ENCODE peak calls at places on chromosomes 3 and 15, in eight cellular contexts. M, V, S, X, H, B, J and W are unnamed samples. For H3K27me3, the result is how much of the 10 kb centered on the place peaks cover.

GRCh38 chr3:69463546-69463945 is 77.7 kb upstream of the FRMD4B start:
- DNase-seq in S (no peak), J (no peak), H (no peak), M (no peak), X (peak), B (no peak), V (no peak), W (no peak)

GRCh38 chr3:25235471-25235870 is 192.6 kb upstream of the RARB start:
- DNase-seq in J (no peak), B (no peak), V (no peak), X (no peak), H (no peak), S (no peak), M (no peak), W (no peak)

GRCh38 chr3:8879347-8879944 is 83.8 kb downstream of the RAD18 start:
- DNase-seq in J (no peak), B (no peak), V (no peak), S (peak), X (no peak), H (no peak), M (no peak), W (no peak)

GRCh38 chr3:43779850-43780249 is 89.1 kb downstream of the ABHD5 start:
- DNase-seq in B (no peak), H (no peak), X (no peak), S (no peak), J (no peak), M (no peak), V (no peak), W (no peak)

GRCh38 chr15:20352241-20353200 is 189.1 kb downstream of the GOLGA6L6 start:
- DNase-seq in X (no peak), S (no peak), J (no peak), B (no peak), V (no peak), M (no peak), H (no peak), W (no peak)

GRCh38 chr3:117230924-117231323 is 521.3 kb downstream of the TUSC7 start:
- DNase-seq in H (no peak), J (no peak), S (no peak), B (no peak), X (no peak), V (no peak), M (no peak), W (no peak)

GRCh38 chr15:73991726-73992593 is at the start of gene STOML1:
- DNase-seq in M (peak), J (peak), V (no peak), B (peak), X (peak), S (peak), H (peak), W (peak)

GRCh38 chr3:58203541-58203940 is 7.2 kb downstream of the DNASE1L3 start:
- DNase-seq in H (no peak), M (no peak), X (no peak), B (no peak), S (no peak), V (no peak), J (no peak), W (no peak)

GRCh38 chr3:143668924-143669790 is 179.1 kb downstream of the SLC9A9 start:
- DNase-seq in X (no peak), H (no peak), M (no peak), J (no peak), B (no peak), V (peak), S (no peak), W (no peak)

GRCh38 chr15:84797212-84797611 is 19.9 kb upstream of the ALPK3 start:
- DNase-seq in V (no peak), B (no peak), S (no peak), X (no peak), H (no peak), M (no peak), J (no peak), W (no peak)

GRCh38 chr3:128487538-128487812 is 5.5 kb downstream of the GATA2 start:
- DNase-seq in J (no peak), V (no peak), B (no peak), X (no peak), M (no peak), S (no peak), H (no peak), W (no peak)

GRCh38 chr3:128487813-128488635 is 5.0 kb downstream of the GATA2 start:
- DNase-seq in B (peak), H (peak), J (peak), V (no peak), X (peak), S (peak), M (peak), W (peak)

GRCh38 chr3:128485283-128486156 is 7.5 kb downstream of the GATA2 start:
- DNase-seq in H (no peak), S (no peak), J (no peak), V (no peak), X (no peak), B (no peak), M (no peak), W (no peak)

GRCh38 chr3:128486157-128486691 is 6.8 kb downstream of the GATA2 start:
- DNase-seq in H (peak), V (no peak), X (peak), S (no peak), B (no peak), J (no peak), M (no peak), W (no peak)

GRCh38 chr3:128486692-128487537 is 6.1 kb downstream of the GATA2 start:
- DNase-seq in X (peak), M (no peak), J (no peak), B (peak), V (no peak), S (no peak), H (peak), W (peak)
- H3K27me3 ChIP-seq in X (under half), M (under half), J (half or more), B (under half), V (under half), S (under half), H (under half), W (half or more)

GRCh38 chr3:5017953-5018531 is 38.8 kb downstream of the BHLHE40 start:
- DNase-seq in X (no peak), S (no peak), M (no peak), J (no peak), H (no peak), B (peak), V (no peak), W (no peak)
- H2AFZ ChIP-seq in X (peak), S (no peak), M (peak), J (no peak), H (no peak), B (peak), V (no peak), W (no peak)

GRCh38 chr3:171806200-171807128 is 3.8 kb downstream of the PLD1 start:
- DNase-seq in S (peak), H (no peak), X (peak), B (peak), V (no peak), M (no peak), J (no peak), W (no peak)
- TF ChIP-seq POLR2AphosphoS5 in S (no peak), H (no peak), X (peak), B (no peak), V (no peak), M (no peak), J (no peak), W (no peak)

GRCh38 chr3:181727122-181728036 is 15.7 kb downstream of the SOX2 start:
- DNase-seq in V (no peak), S (no peak), J (no peak), M (no peak), B (no peak), X (no peak), H (no peak), W (peak)
- H3K27me3 ChIP-seq in V (under half), S (under half), J (under half), M (under half), B (half or more), X (under half), H (under half), W (half or more)

GRCh38 chr3:128619146-128619890 is 31.3 kb downstream of the RPN1 start:
- DNase-seq in J (no peak), B (no peak), X (peak), S (no peak), V (no peak), M (no peak), H (no peak), W (no peak)

GRCh38 chr3:128616516-128617269 is 33.9 kb downstream of the RPN1 start:
- DNase-seq in V (no peak), S (no peak), B (no peak), H (no peak), M (no peak), X (no peak), J (no peak), W (no peak)

GRCh38 chr3:128617557-128618397 is 32.8 kb downstream of the RPN1 start:
- DNase-seq in J (peak), M (peak), X (peak), B (peak), S (peak), V (peak), H (peak), W (peak)

GRCh38 chr3:128617270-128617556 is 33.4 kb downstream of the RPN1 start:
- DNase-seq in S (no peak), M (no peak), J (no peak), B (no peak), V (no peak), X (no peak), H (no peak), W (no peak)

DNA sequence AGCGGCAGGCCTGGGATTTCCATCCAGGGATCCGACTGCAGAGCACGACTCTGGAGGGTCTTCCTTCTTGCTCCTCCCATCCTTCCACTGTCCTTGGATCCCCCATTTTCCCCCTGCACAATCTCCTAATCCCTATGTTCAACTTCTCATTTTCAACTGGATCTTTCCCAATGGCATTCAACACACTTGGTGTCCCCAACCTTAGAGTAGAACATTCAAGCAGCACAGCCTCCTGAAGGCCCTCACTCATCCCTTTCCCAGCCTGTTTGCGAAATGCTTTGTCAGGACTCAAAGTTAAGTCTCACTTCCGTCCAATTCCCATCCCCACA is 32.3 kb downstream of the RPN1 start:
- DNase-seq in H (no peak), V (no peak), S (no peak), M (no peak), J (no peak), B (no peak), X (no peak), W (no peak)
- H2AFZ ChIP-seq in H (no peak), V (no peak), S (no peak), M (no peak), J (no peak), B (no peak), X (no peak), W (no peak)

DNA sequence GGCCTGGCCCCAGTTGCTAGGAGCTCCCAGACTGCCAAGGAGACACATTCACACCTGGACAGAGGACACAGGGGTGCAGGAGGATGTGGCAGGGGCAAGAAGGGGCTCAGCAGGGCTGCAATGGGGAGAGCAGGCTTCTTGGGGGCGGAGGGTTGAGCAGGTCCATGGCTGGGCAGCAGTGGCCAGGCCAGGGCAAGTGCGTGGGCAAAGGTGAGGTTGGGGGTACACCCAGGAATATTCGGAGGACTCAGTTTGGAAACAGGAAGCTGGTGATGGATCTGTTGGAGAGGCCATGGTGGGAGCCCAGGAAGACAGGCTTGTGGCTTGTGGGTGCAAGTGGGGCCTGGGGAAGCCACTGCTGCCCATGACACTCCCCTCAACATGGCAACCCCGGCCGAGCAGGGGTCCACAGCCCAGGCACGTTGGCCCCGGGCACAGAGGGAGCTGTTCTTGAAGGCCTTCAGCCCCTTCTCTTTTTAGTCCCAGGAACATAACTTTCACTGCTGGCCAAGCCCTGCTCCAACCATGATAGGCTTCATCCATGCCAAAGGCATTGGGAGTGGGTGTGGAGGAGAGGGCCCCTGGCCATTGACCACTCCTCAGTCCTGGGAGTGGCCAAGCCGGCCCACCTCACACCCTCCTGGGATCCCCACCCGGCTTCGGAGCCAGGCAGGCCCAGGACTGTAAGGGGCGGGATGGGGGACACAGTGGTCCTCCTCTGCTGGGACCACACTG is 33.3 kb downstream of the TSPAN3 start:
- DNase-seq in J (no peak), S (no peak), X (no peak), M (no peak), H (peak), V (no peak), B (no peak), W (no peak)
- TF ChIP-seq POLR2AphosphoS5 in J (no peak), S (no peak), X (no peak), M (no peak), H (no peak), V (no peak), B (no peak), W (no peak)

DNA sequence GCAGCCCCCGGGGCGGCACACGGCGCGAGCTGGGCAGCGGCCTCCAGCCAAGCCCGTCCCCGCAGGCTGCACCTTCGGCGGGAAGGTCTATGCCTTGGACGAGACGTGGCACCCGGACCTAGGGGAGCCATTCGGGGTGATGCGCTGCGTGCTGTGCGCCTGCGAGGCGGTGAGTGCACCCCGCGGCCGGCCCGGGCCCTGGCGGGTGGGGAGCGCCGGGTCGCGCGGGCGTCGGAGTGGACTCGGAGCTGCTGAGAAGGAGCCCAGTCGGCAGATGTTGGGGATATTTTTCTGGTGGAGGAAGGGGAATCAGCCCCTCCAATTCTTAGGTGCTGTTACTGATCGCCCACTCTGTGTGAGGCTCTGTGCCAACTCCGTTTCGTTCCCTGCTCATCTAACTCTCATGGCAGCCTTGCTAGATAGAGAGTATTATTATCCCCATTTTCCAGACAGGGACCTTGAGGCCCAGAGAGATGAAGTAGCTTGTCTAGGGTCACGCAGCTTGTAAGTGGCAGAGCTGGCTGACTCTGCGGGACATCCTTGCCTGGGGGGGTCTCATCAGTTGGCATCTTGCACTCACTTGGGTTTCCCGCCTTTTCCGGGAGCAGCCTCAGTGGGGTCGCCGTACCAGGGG is 890 bp downstream of the CHRD start:
- DNase-seq in M (no peak), J (no peak), X (no peak), S (no peak), H (no peak), B (no peak), V (no peak), W (no peak)
- H3K27me3 ChIP-seq in M (under half), J (under half), X (under half), S (under half), H (under half), B (under half), V (under half), W (half or more)

GRCh38 chr15:37823601-37824275 is 110.7 kb upstream of the TMCO5A start:
- DNase-seq in J (no peak), B (no peak), H (no peak), X (no peak), V (no peak), M (no peak), S (no peak), W (peak)
- H2AFZ ChIP-seq in J (peak), B (no peak), H (no peak), X (no peak), V (no peak), M (no peak), S (no peak), W (peak)

GRCh38 chr15:63460210-63461135 is 43.9 kb upstream of the USP3 start:
- DNase-seq in H (no peak), S (no peak), B (no peak), J (no peak), V (no peak), X (no peak), M (no peak), W (no peak)
- TF ChIP-seq POLR2AphosphoS5 in H (no peak), S (no peak), B (no peak), J (no peak), V (no peak), X (no peak), M (no peak), W (no peak)

DNA sequence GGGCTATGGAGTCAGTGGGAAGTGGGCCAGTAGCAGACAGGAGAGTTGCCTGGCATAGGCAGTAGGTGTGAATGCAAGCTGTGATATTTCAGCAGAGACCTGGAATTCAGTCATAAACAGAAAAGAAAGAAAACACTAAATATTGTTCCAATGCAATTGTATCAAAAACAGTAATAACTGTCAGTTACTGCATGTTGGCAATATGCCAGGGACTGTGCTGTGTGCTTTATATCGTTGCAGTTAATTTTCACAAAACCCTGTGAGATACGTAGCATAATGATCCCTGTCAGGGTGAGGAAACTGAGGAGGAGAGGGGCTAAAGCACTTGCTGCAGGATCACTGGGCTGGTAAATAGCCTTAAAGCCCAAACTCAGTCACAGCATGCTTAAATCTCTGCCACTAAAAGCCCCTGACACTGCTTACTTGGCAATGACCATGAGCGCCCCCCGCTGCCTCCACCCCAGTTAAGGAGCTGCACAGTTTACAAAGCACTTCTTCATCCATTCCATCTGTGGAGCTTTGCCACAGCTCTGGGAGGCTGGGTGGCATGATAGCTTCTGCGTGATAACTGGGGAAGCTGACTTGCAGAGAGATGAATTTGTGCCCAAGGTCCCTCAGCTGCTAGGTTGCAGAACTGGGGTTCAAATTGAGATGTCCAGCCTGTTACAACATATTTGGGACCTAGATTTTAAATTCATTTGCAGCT is 4.0 kb downstream of the SLC6A1 start:
- DNase-seq in X (no peak), V (no peak), J (no peak), S (no peak), H (no peak), B (no peak), M (no peak), W (no peak)
- H3K27me3 ChIP-seq in X (under half), V (under half), J (under half), S (under half), H (under half), B (half or more), M (under half), W (under half)